ENCODE peak calls at places on chromosomes 2 and 18, in five cellular contexts. V, K, D, E and W are unnamed samples.

GRCh38 chr2:65431417-65432226 is 777 bp downstream of the SPRED2 start:
- DNase-seq in K (peak; percentile 82), D (peak; percentile 53), V (peak; percentile 68), E (no peak), W (peak; percentile 36)

GRCh38 chr2:29290293-29291052 is 175.3 kb downstream of the CLIP4 start:
- DNase-seq in E (no peak), V (no peak), K (no peak), D (no peak), W (no peak)

GRCh38 chr18:35334821-35335220 is 9.4 kb downstream of the ZNF24 start:
- DNase-seq in E (no peak), D (peak; percentile 30), V (no peak), K (no peak), W (no peak)

GRCh38 chr2:62527478-62528210 is 21.6 kb upstream of the TMEM17 start:
- DNase-seq in D (no peak), E (no peak), V (no peak), K (no peak), W (no peak)

GRCh38 chr2:26469092-26469710 is 8.7 kb downstream of the OTOF start:
- DNase-seq in K (peak; percentile 80), D (peak; percentile 63), E (peak; percentile 49), V (peak; percentile 82), W (peak; percentile 76)

GRCh38 chr2:135893374-135893794 is 17.1 kb upstream of the MCM6 start:
- DNase-seq in D (no peak), E (no peak), K (no peak), V (no peak), W (no peak)

GRCh38 chr2:105797298-105797819 is 52.6 kb downstream of the NCK2 start:
- DNase-seq in V (no peak), D (peak; percentile 79), K (no peak), E (no peak), W (peak; percentile 30)

GRCh38 chr2:233448565-233448964 is 94.3 kb downstream of the DGKD start:
- DNase-seq in E (no peak), D (no peak), V (no peak), K (no peak), W (no peak)

GRCh38 chr2:242031481-242032019 is 162.0 kb downstream of the RTP5 start:
- DNase-seq in V (no peak), K (no peak), D (peak; percentile 69), E (no peak), W (no peak)

GRCh38 chr18:35246831-35247230 is 6.0 kb downstream of the ZNF397 start:
- DNase-seq in K (no peak), V (no peak), D (no peak), E (no peak), W (no peak)

GRCh38 chr2:239460780-239461179 is 60.0 kb upstream of the HDAC4 start:
- DNase-seq in K (no peak), D (no peak), E (no peak), V (no peak), W (no peak)

GRCh38 chr2:61017556-61018318 is at the start of the genes PEX13 and PUS10:
- DNase-seq in E (no peak), K (peak; percentile 73), D (peak; percentile 77), V (peak; percentile 83), W (peak; percentile 76)

GRCh38 chr2:127651987-127652550 is 6.1 kb downstream of the GPR17 start:
- DNase-seq in V (peak; percentile 63), D (peak; percentile 78), K (no peak), E (no peak), W (no peak)

GRCh38 chr2:144249035-144249637 is 270.8 kb downstream of the ZEB2 start:
- DNase-seq in V (no peak), K (no peak), D (no peak), E (no peak), W (no peak)

GRCh38 chr2:58984731-58985130 is 743.6 kb upstream of the FANCL start:
- DNase-seq in D (no peak), V (no peak), K (no peak), E (no peak), W (no peak)

GRCh38 chr18:9922592-9923308 is 8.9 kb downstream of the VAPA start:
- DNase-seq in D (no peak), E (no peak), K (no peak), V (no peak), W (no peak)

GRCh38 chr2:169027240-169027639 is 3.9 kb downstream of the ABCB11 start:
- DNase-seq in E (no peak), D (no peak), V (no peak), K (no peak), W (no peak)

GRCh38 chr2:182088681-182089333 is 103.2 kb downstream of the PPP1R1C start:
- DNase-seq in D (no peak), V (no peak), K (no peak), E (no peak), W (no peak)

GRCh38 chr2:140186201-140186775 is 1406.1 kb upstream of the NXPH2 start:
- DNase-seq in D (peak; percentile 24), V (no peak), E (no peak), K (no peak), W (no peak)

GRCh38 chr2:237170017-237170416 is 84.3 kb downstream of the COPS8 start:
- DNase-seq in E (no peak), V (no peak), D (no peak), K (no peak), W (no peak)

GRCh38 chr2:192148620-192149321 is 46.0 kb downstream of the TMEFF2 start:
- DNase-seq in D (peak; percentile 59), V (no peak), E (no peak), K (no peak), W (no peak)

GRCh38 chr2:152189622-152190495 is 14.3 kb upstream of the STAM2 start:
- DNase-seq in K (peak; percentile 55), V (peak; percentile 64), E (no peak), D (peak; percentile 84), W (no peak)

GRCh38 chr18:40607741-40608140 is 1347.3 kb upstream of the PIK3C3 start:
- DNase-seq in K (no peak), E (no peak), D (peak; percentile 29), V (no peak), W (no peak)

GRCh38 chr18:62334110-62334509 is 9.0 kb downstream of the TNFRSF11A start:
- DNase-seq in E (no peak), V (no peak), K (no peak), D (peak; percentile 35), W (no peak)

GRCh38 chr2:216849987-216850386 is 9.9 kb downstream of the TNP1 start:
- DNase-seq in K (no peak), V (no peak), D (peak; percentile 8), E (no peak), W (no peak)

GRCh38 chr2:133054297-133054696 is 384.3 kb upstream of the LYPD1 start:
- DNase-seq in D (no peak), V (no peak), E (no peak), K (no peak), W (no peak)

GRCh38 chr18:48580066-48580465 is 41.2 kb downstream of the CTIF start:
- DNase-seq in D (no peak), E (no peak), V (no peak), K (no peak), W (no peak)

GRCh38 chr2:71843391-71843850 is 304.2 kb downstream of the CYP26B1 start:
- DNase-seq in V (peak; percentile 28), K (no peak), D (peak; percentile 74), E (no peak), W (no peak)

GRCh38 chr2:237060518-237061312 is 25.0 kb upstream of the COPS8 start:
- DNase-seq in D (peak; percentile 83), V (peak; percentile 80), K (peak; percentile 49), E (no peak), W (peak; percentile 52)

GRCh38 chr2:181362561-181362960 is 94.6 kb upstream of the ITGA4 start:
- DNase-seq in E (no peak), V (no peak), K (no peak), D (no peak), W (no peak)

GRCh38 chr2:190320696-190321095 is 1.1 kb upstream of the HIBCH start:
- DNase-seq in E (no peak), V (no peak), D (no peak), K (peak; percentile 29), W (no peak)

GRCh38 chr2:241802806-241803318 is 6.1 kb upstream of the NEU4 start:
- DNase-seq in D (no peak), V (no peak), K (peak; percentile 42), E (no peak), W (no peak)

GRCh38 chr2:96805026-96805425 is 11.0 kb upstream of the CNNM3 start:
- DNase-seq in E (no peak), D (no peak), K (no peak), V (no peak), W (no peak)

GRCh38 chr2:238655974-238656722 is 191.7 kb upstream of the TWIST2 start:
- DNase-seq in K (no peak), E (no peak), D (no peak), V (no peak), W (no peak)

GRCh38 chr2:158484892-158485556 is 28.3 kb downstream of the PKP4 start:
- DNase-seq in K (peak; percentile 25), E (no peak), D (no peak), V (no peak), W (no peak)

GRCh38 chr18:13159579-13159978 is 59.0 kb upstream of the LDLRAD4 start:
- DNase-seq in E (peak; percentile 44), D (peak; percentile 81), K (peak; percentile 77), V (peak; percentile 72), W (peak; percentile 87)

GRCh38 chr2:73488079-73488478 is 102.4 kb downstream of the ALMS1 start:
- DNase-seq in D (no peak), V (no peak), K (no peak), E (no peak), W (no peak)

GRCh38 chr2:119378566-119378965 is 11.8 kb downstream of the DBI start:
- DNase-seq in E (no peak), K (no peak), D (no peak), V (no peak), W (no peak)

GRCh38 chr2:165214093-165214492 is 10.2 kb upstream of the SCN3A start:
- DNase-seq in D (no peak), K (no peak), V (no peak), E (no peak), W (no peak)

GRCh38 chr2:212906620-212907019 is 244.8 kb downstream of the IKZF2 start:
- DNase-seq in K (no peak), E (no peak), D (no peak), V (no peak), W (no peak)